ENCODE peak calls at places on chromosome 22, in seven cellular contexts. X is IMR-90, E is brain microvascular endothelial cell, K is OCI-LY7, H is stomach, Q is left lung, P is pancreas. N is an unnamed sample.

GRCh38 chr22:48703265-48703941 is 1124.3 kb downstream of the BRD1 start:
- DNase-seq in X (no peak), E (no peak), K (no peak), H (no peak), Q (no peak), P (peak; percentile 29), N (no peak)

GRCh38 chr22:35599364-35599763 is 17.8 kb downstream of the MB start:
- DNase-seq in X (no peak), E (no peak), K (no peak), H (no peak), Q (no peak), P (no peak), N (no peak)

GRCh38 chr22:35021166-35021565 is 44.8 kb upstream of the ISX start:
- DNase-seq in X (no peak), E (no peak), K (no peak), H (no peak), Q (no peak), P (no peak), N (no peak)

GRCh38 chr22:49856343-49856742 is 2.7 kb downstream of the ZBED4 start:
- DNase-seq in X (no peak), E (no peak), K (no peak), H (no peak), Q (no peak), P (peak; percentile 65), N (no peak)

GRCh38 chr22:47154621-47155081 is 392.2 kb downstream of the TBC1D22A start:
- DNase-seq in X (peak; percentile 82), E (no peak), K (no peak), H (peak; percentile 50), Q (no peak), P (peak; percentile 94), N (no peak)

GRCh38 chr22:28548411-28548810 is 131.2 kb downstream of the TTC28 start:
- DNase-seq in X (no peak), E (no peak), K (no peak), H (no peak), Q (no peak), P (no peak), N (no peak)

GRCh38 chr22:49365191-49365837 is 462.4 kb downstream of the BRD1 start:
- DNase-seq in X (no peak), E (no peak), K (no peak), H (no peak), Q (no peak), P (no peak), N (no peak)

GRCh38 chr22:42892156-42892555 is 35.1 kb upstream of the ARFGAP3 start:
- DNase-seq in X (no peak), E (no peak), K (no peak), H (no peak), Q (no peak), P (no peak), N (no peak)

GRCh38 chr22:30309981-30310672 is 16.6 kb downstream of the TBC1D10A start:
- DNase-seq in X (peak; percentile 72), E (no peak), K (peak; percentile 48), H (peak; percentile 77), Q (peak; percentile 69), P (no peak), N (no peak)

GRCh38 chr22:24514241-24515024 is 19.3 kb downstream of the UPB1 start:
- DNase-seq in X (no peak), E (no peak), K (no peak), H (peak; percentile 40), Q (no peak), P (peak; percentile 56), N (no peak)

GRCh38 chr22:24515025-24515338 is 19.9 kb downstream of the UPB1 start:
- DNase-seq in X (no peak), E (no peak), K (no peak), H (no peak), Q (no peak), P (no peak), N (no peak)

GRCh38 chr22:24517446-24517845 is 22.3 kb downstream of the UPB1 start:
- DNase-seq in X (no peak), E (no peak), K (no peak), H (no peak), Q (no peak), P (no peak), N (no peak)

GRCh38 chr22:24518228-24518627 is 23.1 kb downstream of the UPB1 start:
- DNase-seq in X (no peak), E (no peak), K (no peak), H (no peak), Q (no peak), P (no peak), N (no peak)

GRCh38 chr22:24516301-24516737 is 21.2 kb downstream of the UPB1 start:
- DNase-seq in X (peak; percentile 93), E (peak; percentile 84), K (no peak), H (no peak), Q (no peak), P (no peak), N (peak; percentile 87)
- TF ChIP-seq CTCF in X (peak; percentile 13), E (peak; percentile 10), K (no peak), H (no peak), Q (no peak), P (no peak), N (no peak)

GRCh38 chr22:19823638-19824196 is 31.0 kb downstream of the GNB1L start:
- DNase-seq in X (no peak), E (no peak), K (no peak), H (peak; percentile 14), Q (peak; percentile 21), P (no peak), N (no peak)
- TF ChIP-seq CTCF in X (no peak), E (no peak), K (no peak), H (no peak), Q (no peak), P (no peak), N (no peak)

DNA sequence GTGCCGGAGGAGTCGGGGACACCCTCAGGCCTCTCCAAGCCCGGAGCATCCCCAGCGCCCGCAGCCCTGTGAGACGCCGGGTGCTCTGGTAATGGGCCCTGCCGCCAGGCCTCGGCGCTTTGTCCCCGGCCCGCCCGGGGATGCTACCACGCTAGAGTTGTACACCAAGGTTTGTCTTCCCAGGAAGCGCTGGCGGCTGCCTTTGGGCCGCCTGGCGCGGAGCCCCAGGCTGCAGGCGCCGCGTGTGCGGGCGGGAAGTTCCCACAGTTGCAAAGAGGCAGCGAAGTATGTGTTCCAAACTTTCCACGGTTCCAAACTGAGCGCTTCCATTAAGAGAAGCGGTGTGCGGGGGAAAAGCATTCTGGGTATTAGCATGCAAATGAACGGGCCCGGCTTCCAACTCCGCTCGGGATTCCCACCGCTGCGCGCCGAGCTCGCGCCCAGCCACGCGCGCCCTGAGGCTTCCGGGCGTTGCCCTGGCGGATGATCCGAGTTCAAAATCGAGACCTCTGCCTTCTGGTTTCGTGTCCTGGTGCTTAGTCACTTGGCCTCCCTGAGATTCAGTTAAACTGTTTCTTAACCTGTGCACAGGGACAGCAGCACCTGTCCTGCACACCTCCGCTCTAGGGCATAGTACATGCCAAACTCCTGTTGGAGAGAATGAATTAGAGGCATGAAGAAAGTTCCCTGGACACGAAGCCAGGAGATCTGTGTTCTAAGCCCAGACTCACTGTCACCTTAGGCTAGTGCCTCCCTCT is 1.3 kb upstream of the PATZ1 start:
- DNase-seq in X (peak; percentile 62), E (peak; percentile 45), K (peak; percentile 77), H (peak; percentile 67), Q (peak; percentile 65), P (peak; percentile 61), N (peak; percentile 44)
- TF ChIP-seq CTCF in X (no peak), E (no peak), K (no peak), H (no peak), Q (no peak), P (no peak), N (no peak)

DNA sequence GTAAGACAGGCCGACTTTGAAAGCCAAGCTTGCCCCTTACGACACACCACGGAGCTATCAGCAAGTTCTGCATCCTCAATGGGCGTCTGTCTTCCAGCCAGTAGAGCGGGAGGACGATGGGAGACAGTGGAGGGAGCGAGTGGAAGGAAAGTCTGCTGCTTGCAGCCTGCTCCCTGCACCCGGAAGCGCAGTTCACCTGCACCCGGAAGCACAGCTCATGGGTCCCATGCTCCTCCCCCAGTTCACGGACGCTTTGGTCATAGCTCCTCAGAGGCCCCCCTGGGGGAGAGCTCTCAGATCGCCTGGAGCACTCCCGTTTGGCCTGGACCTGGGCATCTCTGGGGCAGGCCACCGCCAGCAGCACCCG is 51.3 kb downstream of the FBLN1 start:
- DNase-seq in X (no peak), E (no peak), K (peak; percentile 12), H (no peak), Q (no peak), P (no peak), N (no peak)
- TF ChIP-seq CTCF in X (no peak), E (no peak), K (peak; percentile 1), H (no peak), Q (no peak), P (no peak), N (peak; percentile 57)

DNA sequence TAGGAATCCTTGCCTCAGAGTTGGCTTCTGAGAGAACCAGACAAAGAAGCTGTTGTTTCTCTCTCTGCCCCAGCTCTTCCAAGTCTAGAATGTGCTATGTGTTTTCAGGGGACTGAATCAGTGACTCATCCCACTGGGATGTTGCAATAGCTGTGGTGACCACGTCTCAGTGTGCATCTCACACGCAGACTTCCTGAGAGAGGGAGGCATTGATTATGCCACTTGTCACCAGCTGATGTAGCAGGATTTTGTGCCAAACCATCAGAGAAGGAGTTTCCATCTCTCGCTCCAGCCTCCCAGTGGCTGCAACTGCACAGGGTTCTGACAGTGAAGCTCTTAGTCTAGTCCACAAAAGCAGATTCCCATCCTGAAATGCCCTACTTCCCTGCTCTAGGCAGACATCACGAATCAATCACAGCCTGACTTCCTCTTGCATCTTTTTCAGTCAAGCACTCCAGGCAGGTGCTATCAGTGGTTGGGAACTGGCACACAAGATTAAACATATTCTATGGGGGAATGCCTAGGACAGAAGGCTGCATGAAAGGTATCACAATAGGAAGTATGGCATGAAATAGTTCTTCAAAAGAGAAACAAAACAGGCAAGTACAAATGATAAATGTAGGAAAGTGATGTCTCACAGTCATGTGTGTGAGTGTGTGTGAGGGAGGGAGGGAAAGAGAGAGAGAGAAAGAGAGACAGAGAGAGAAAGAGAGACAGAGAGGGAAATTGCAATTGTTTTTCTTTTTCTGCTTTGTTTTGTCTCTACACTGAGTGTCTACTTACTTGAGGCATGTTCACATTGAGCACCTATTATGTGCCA is 456.0 kb downstream of the MIAT start:
- DNase-seq in X (peak; percentile 97), E (peak; percentile 97), K (no peak), H (peak; percentile 52), Q (peak; percentile 76), P (no peak), N (peak; percentile 84)
- TF ChIP-seq CTCF in X (no peak), E (peak; percentile 42), K (no peak), H (no peak), Q (no peak), P (no peak), N (no peak)